ENCODE peak calls at places on chromosomes 4 and X, in six cellular contexts. One of them, this sample, is unnamed.

GRCh38 chr4:39319678-39320077 is 46.5 kb downstream of the RFC1 start:
- DNase-seq in body of pancreas: no peak
- DNase-seq in RWPE1: peak
- DNase-seq in GM12865: no peak
- DNase-seq in ovary: no peak
- DNase-seq in nephron progenitor cell: no peak
- DNase-seq in this sample: no peak

GRCh38 chrX:38660395-38661179 is 99.2 kb downstream of the TSPAN7 start:
- DNase-seq in GM12865: no peak
- DNase-seq in body of pancreas: no peak
- DNase-seq in ovary: no peak
- DNase-seq in nephron progenitor cell: no peak
- DNase-seq in RWPE1: no peak
- DNase-seq in this sample: no peak

GRCh38 chrX:19627533-19627932 is 112.2 kb upstream of the MAP3K15 start:
- DNase-seq in ovary: no peak
- DNase-seq in nephron progenitor cell: no peak
- DNase-seq in RWPE1: no peak
- DNase-seq in body of pancreas: no peak
- DNase-seq in GM12865: no peak
- DNase-seq in this sample: no peak

GRCh38 chr4:8371251-8371995 is 69.1 kb downstream of the ACOX3 start:
- DNase-seq in body of pancreas: no peak
- DNase-seq in nephron progenitor cell: no peak
- DNase-seq in RWPE1: no peak
- DNase-seq in ovary: peak
- DNase-seq in GM12865: no peak
- DNase-seq in this sample: peak

GRCh38 chr4:140637836-140638235 is 69.1 kb upstream of the UCP1 start:
- DNase-seq in RWPE1: peak
- DNase-seq in ovary: no peak
- DNase-seq in GM12865: peak
- DNase-seq in nephron progenitor cell: no peak
- DNase-seq in body of pancreas: no peak
- DNase-seq in this sample: no peak

GRCh38 chr4:9979101-9979815 is 42.0 kb downstream of the SLC2A9 start:
- DNase-seq in GM12865: no peak
- DNase-seq in body of pancreas: no peak
- DNase-seq in RWPE1: no peak
- DNase-seq in ovary: no peak
- DNase-seq in nephron progenitor cell: no peak
- DNase-seq in this sample: no peak

GRCh38 chr4:139083533-139084424 is 68.2 kb downstream of the NOCT start:
- DNase-seq in nephron progenitor cell: peak
- DNase-seq in GM12865: peak
- DNase-seq in RWPE1: peak
- DNase-seq in ovary: peak
- DNase-seq in body of pancreas: peak
- DNase-seq in this sample: peak

GRCh38 chr4:98658287-98659105 is at the start of gene TSPAN5:
- DNase-seq in RWPE1: peak
- DNase-seq in nephron progenitor cell: peak
- DNase-seq in GM12865: peak
- DNase-seq in body of pancreas: peak
- DNase-seq in ovary: peak
- DNase-seq in this sample: peak

GRCh38 chr4:67204441-67204840 is 340.9 kb downstream of the CENPC start:
- DNase-seq in nephron progenitor cell: peak
- DNase-seq in GM12865: no peak
- DNase-seq in ovary: no peak
- DNase-seq in body of pancreas: no peak
- DNase-seq in RWPE1: no peak
- DNase-seq in this sample: no peak

GRCh38 chrX:31128849-31129248 is 57.0 kb upstream of the FTHL17 start:
- DNase-seq in RWPE1: no peak
- DNase-seq in body of pancreas: no peak
- DNase-seq in ovary: no peak
- DNase-seq in GM12865: no peak
- DNase-seq in nephron progenitor cell: no peak
- DNase-seq in this sample: no peak

GRCh38 chr4:146333187-146333894 is 119.0 kb downstream of the REELD1 start:
- DNase-seq in ovary: no peak
- DNase-seq in GM12865: peak
- DNase-seq in RWPE1: peak
- DNase-seq in nephron progenitor cell: no peak
- DNase-seq in body of pancreas: no peak
- DNase-seq in this sample: no peak

GRCh38 chr4:157304769-157305168 is 84.2 kb downstream of the GRIA2 start:
- DNase-seq in GM12865: no peak
- DNase-seq in ovary: no peak
- DNase-seq in nephron progenitor cell: no peak
- DNase-seq in body of pancreas: no peak
- DNase-seq in RWPE1: no peak
- DNase-seq in this sample: no peak

GRCh38 chr4:157303471-157303960 is 83.0 kb downstream of the GRIA2 start:
- DNase-seq in nephron progenitor cell: no peak
- DNase-seq in body of pancreas: no peak
- DNase-seq in RWPE1: no peak
- DNase-seq in ovary: no peak
- DNase-seq in GM12865: no peak
- DNase-seq in this sample: no peak

GRCh38 chr4:157300678-157301077 is 80.2 kb downstream of the GRIA2 start:
- DNase-seq in RWPE1: no peak
- DNase-seq in ovary: no peak
- DNase-seq in GM12865: no peak
- DNase-seq in body of pancreas: no peak
- DNase-seq in nephron progenitor cell: no peak
- DNase-seq in this sample: no peak
- TF ChIP-seq CTCF in RWPE1: no peak
- TF ChIP-seq CTCF in ovary: no peak
- TF ChIP-seq CTCF in GM12865: no peak
- TF ChIP-seq CTCF in body of pancreas: no peak
- TF ChIP-seq CTCF in nephron progenitor cell: no peak
- TF ChIP-seq CTCF in this sample: no peak

GRCh38 chr4:23006756-23007155 is 314.0 kb downstream of the GBA3 start:
- DNase-seq in ovary: no peak
- DNase-seq in GM12865: no peak
- DNase-seq in body of pancreas: no peak
- DNase-seq in nephron progenitor cell: no peak
- DNase-seq in RWPE1: no peak
- DNase-seq in this sample: no peak

GRCh38 chr4:23009093-23009492 is 316.4 kb downstream of the GBA3 start:
- DNase-seq in ovary: no peak
- DNase-seq in RWPE1: no peak
- DNase-seq in GM12865: no peak
- DNase-seq in nephron progenitor cell: no peak
- DNase-seq in body of pancreas: no peak
- DNase-seq in this sample: no peak

GRCh38 chr4:23001478-23001877 is 308.7 kb downstream of the GBA3 start:
- DNase-seq in nephron progenitor cell: no peak
- DNase-seq in ovary: no peak
- DNase-seq in GM12865: no peak
- DNase-seq in body of pancreas: no peak
- DNase-seq in RWPE1: no peak
- DNase-seq in this sample: no peak

GRCh38 chr4:23005691-23006090 is 313.0 kb downstream of the GBA3 start:
- DNase-seq in ovary: no peak
- DNase-seq in body of pancreas: no peak
- DNase-seq in GM12865: no peak
- DNase-seq in nephron progenitor cell: no peak
- DNase-seq in RWPE1: no peak
- DNase-seq in this sample: no peak
- TF ChIP-seq CTCF in ovary: no peak
- TF ChIP-seq CTCF in body of pancreas: no peak
- TF ChIP-seq CTCF in GM12865: no peak
- TF ChIP-seq CTCF in nephron progenitor cell: no peak
- TF ChIP-seq CTCF in RWPE1: no peak
- TF ChIP-seq CTCF in this sample: no peak

GRCh38 chr4:2125023-2125422 is 65.9 kb downstream of the NAT8L start:
- DNase-seq in GM12865: no peak
- DNase-seq in ovary: no peak
- DNase-seq in nephron progenitor cell: no peak
- DNase-seq in body of pancreas: no peak
- DNase-seq in RWPE1: no peak
- DNase-seq in this sample: no peak
- TF ChIP-seq CTCF in GM12865: no peak
- TF ChIP-seq CTCF in ovary: no peak
- TF ChIP-seq CTCF in nephron progenitor cell: no peak
- TF ChIP-seq CTCF in body of pancreas: no peak
- TF ChIP-seq CTCF in RWPE1: no peak
- TF ChIP-seq CTCF in this sample: no peak

GRCh38 chr4:184313058-184313709 is 95.5 kb upstream of the ENPP6 start:
- DNase-seq in body of pancreas: no peak
- DNase-seq in ovary: no peak
- DNase-seq in GM12865: peak
- DNase-seq in nephron progenitor cell: no peak
- DNase-seq in RWPE1: no peak
- DNase-seq in this sample: no peak
- TF ChIP-seq CTCF in body of pancreas: no peak
- TF ChIP-seq CTCF in ovary: no peak
- TF ChIP-seq CTCF in GM12865: no peak
- TF ChIP-seq CTCF in nephron progenitor cell: no peak
- TF ChIP-seq CTCF in RWPE1: no peak
- TF ChIP-seq CTCF in this sample: no peak

DNA sequence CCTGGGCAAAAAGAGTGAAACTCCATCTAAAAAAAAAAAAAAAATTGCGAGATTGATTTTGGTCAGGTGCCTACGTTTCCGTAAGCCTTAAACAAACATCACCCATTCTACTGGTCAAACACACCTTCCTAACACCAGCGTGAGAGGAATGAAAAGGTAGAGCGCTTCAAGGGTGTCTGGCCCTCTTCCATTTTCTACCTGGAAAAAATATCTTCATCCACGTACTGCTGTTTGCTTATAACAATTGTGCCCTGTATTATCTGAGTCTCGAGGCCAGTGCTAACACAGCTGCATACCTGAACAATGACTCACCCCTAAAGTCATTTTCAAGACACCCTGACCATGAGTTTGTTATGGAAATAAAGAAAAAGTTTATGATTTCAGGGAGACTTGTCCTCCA is 13.9 kb downstream of the TMSB4X start:
- DNase-seq in ovary: no peak
- DNase-seq in GM12865: no peak
- DNase-seq in body of pancreas: peak
- DNase-seq in nephron progenitor cell: no peak
- DNase-seq in RWPE1: peak
- DNase-seq in this sample: no peak
- TF ChIP-seq CTCF in ovary: no peak
- TF ChIP-seq CTCF in GM12865: no peak
- TF ChIP-seq CTCF in body of pancreas: no peak
- TF ChIP-seq CTCF in nephron progenitor cell: no peak
- TF ChIP-seq CTCF in RWPE1: no peak
- TF ChIP-seq CTCF in this sample: no peak

DNA sequence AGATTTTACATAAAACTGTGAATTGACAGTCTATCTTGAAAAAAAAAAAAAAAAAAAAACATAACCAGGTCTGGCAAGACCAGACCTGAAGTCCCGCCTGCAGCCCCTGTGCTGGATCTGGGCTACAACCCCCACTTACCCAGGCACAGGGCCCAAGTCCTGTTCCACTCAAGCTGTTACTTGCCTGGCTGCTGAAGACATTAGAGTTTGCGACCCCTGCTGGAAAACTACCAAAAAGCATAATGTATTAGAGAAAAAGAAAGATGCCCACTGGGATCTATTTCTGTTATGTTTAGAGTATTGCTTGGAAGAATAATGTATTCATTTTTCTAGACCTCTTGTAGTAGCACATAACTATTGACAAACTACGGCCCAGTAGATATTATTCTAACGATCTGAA is 4.7 kb downstream of the HS3ST1 start:
- DNase-seq in nephron progenitor cell: peak
- DNase-seq in GM12865: peak
- DNase-seq in ovary: peak
- DNase-seq in body of pancreas: no peak
- DNase-seq in RWPE1: peak
- DNase-seq in this sample: no peak
- TF ChIP-seq CTCF in nephron progenitor cell: peak
- TF ChIP-seq CTCF in GM12865: peak
- TF ChIP-seq CTCF in ovary: peak
- TF ChIP-seq CTCF in body of pancreas: no peak
- TF ChIP-seq CTCF in RWPE1: no peak
- TF ChIP-seq CTCF in this sample: peak